ENCODE peak calls at places on chromosomes 13 and 19, in seven cellular contexts. R, Q, Z, C, Y, X and U are unnamed samples.

GRCh38 chr13:62123409-62123808 is 707.8 kb upstream of the PCDH20 start:
- DNase-seq in Z (peak; percentile 57), Y (no peak), R (no peak), C (no peak), X (no peak), Q (no peak), U (peak; percentile 54)

GRCh38 chr19:12769689-12770088 is 5.7 kb downstream of the HOOK2 start:
- DNase-seq in R (peak; percentile 85), X (no peak), C (no peak), Q (no peak), Y (no peak), Z (no peak), U (peak; percentile 97)

GRCh38 chr13:99150575-99151370 is 49.9 kb upstream of the UBAC2 start:
- DNase-seq in Y (no peak), R (no peak), Z (peak; percentile 34), C (peak; percentile 80), Q (no peak), X (no peak), U (no peak)

GRCh38 chr13:98143601-98144500 is 957 bp downstream of the FARP1 start:
- DNase-seq in C (peak; percentile 66), R (no peak), X (peak; percentile 22), Q (no peak), Z (peak; percentile 80), Y (peak; percentile 64), U (peak; percentile 77)

GRCh38 chr13:111911754-111912452 is 155.0 kb upstream of the SOX1 start:
- DNase-seq in R (no peak), X (no peak), C (no peak), Q (no peak), Z (peak; percentile 73), Y (peak; percentile 19), U (no peak)

GRCh38 chr19:11377237-11377636 is 2.8 kb downstream of the SWSAP1 start:
- DNase-seq in Z (no peak), Q (no peak), X (no peak), C (peak; percentile 90), R (no peak), Y (peak; percentile 85), U (no peak)

GRCh38 chr13:62687727-62688126 is 1272.1 kb upstream of the PCDH20 start:
- DNase-seq in Y (no peak), R (no peak), Z (peak; percentile 28), X (no peak), Q (peak; percentile 0), C (no peak), U (peak; percentile 63)

GRCh38 chr19:8445488-8446001 is 770 bp downstream of the HNRNPM start:
- DNase-seq in Z (peak; percentile 68), R (peak; percentile 47), Q (peak; percentile 36), C (peak; percentile 45), Y (peak; percentile 76), X (peak; percentile 53), U (peak; percentile 78)

GRCh38 chr19:39832341-39833083 is 1.4 kb downstream of the DYRK1B start:
- DNase-seq in Z (no peak), R (no peak), X (no peak), Q (no peak), C (no peak), Y (no peak), U (no peak)

GRCh38 chr13:33146843-33147611 is 130.8 kb downstream of the KL start:
- DNase-seq in Z (no peak), R (peak; percentile 68), Y (no peak), X (no peak), Q (no peak), C (no peak), U (no peak)

GRCh38 chr13:95564091-95564490 is 11.6 kb downstream of the CLDN10 start:
- DNase-seq in Q (no peak), Y (no peak), C (peak; percentile 22), Z (no peak), R (no peak), X (no peak), U (no peak)